ENCODE peak calls at places on chromosomes 4 and X, in four cellular contexts. L, A, H and Q are unnamed samples.

GRCh38 chr4:121146530-121146929 is 17.6 kb downstream of the TNIP3 start:
- DNase-seq in H (no peak), A (no peak), L (no peak), Q (no peak)

GRCh38 chr4:38320349-38320707 is 343.7 kb upstream of the KLF3 start:
- DNase-seq in A (no peak), H (no peak), L (no peak), Q (no peak)

GRCh38 chrX:131306602-131307001 is 17.5 kb upstream of the IGSF1 start:
- DNase-seq in A (no peak), L (no peak), H (no peak), Q (no peak)

GRCh38 chr4:5814421-5814820 is 78.5 kb downstream of the CRMP1 start:
- DNase-seq in L (no peak), H (no peak), A (no peak), Q (no peak)

GRCh38 chr4:253936-254756 is 51.1 kb downstream of the ZNF732 start:
- DNase-seq in L (no peak), H (no peak), A (no peak), Q (no peak)

GRCh38 chr4:147768113-147768512 is 36.2 kb downstream of the ARHGAP10 start:
- DNase-seq in L (peak), A (no peak), H (no peak), Q (peak)

GRCh38 chr4:131370846-131371245 is 1778.2 kb upstream of the PCDH10 start:
- DNase-seq in L (peak), H (no peak), A (no peak), Q (no peak)

GRCh38 chr4:5824227-5824626 is 68.7 kb downstream of the CRMP1 start:
- DNase-seq in H (no peak), L (no peak), A (no peak), Q (no peak)

GRCh38 chr4:154009191-154009590 is 220.3 kb upstream of the SFRP2 start:
- DNase-seq in L (peak), A (no peak), H (no peak), Q (peak)

GRCh38 chr4:1246111-1246881 is 2.6 kb downstream of the CTBP1 start:
- DNase-seq in H (no peak), L (no peak), A (no peak), Q (no peak)

GRCh38 chr4:83599183-83599582 is 63.3 kb downstream of the GPAT3 start:
- DNase-seq in A (no peak), H (no peak), L (peak), Q (no peak)

GRCh38 chr4:1730532-1731135 is 9.3 kb downstream of the TACC3 start:
- DNase-seq in L (no peak), H (no peak), A (no peak), Q (no peak)

GRCh38 chrX:153818571-153819397 is 11.6 kb downstream of the PDZD4 start:
- DNase-seq in L (no peak), A (no peak), H (peak), Q (no peak)

GRCh38 chr4:137394000-137394399 is 138.3 kb downstream of the PCDH18 start:
- DNase-seq in A (no peak), L (no peak), H (no peak), Q (no peak)

GRCh38 chr4:26320159-26320452 is 708 bp upstream of the RBPJ start:
- DNase-seq in A (no peak), L (no peak), H (no peak), Q (no peak)

GRCh38 chr4:173332021-173332487 is 2.1 kb downstream of the HMGB2 start:
- DNase-seq in H (no peak), A (no peak), L (peak), Q (no peak)

GRCh38 chrX:118271770-118272169 is 74.1 kb upstream of the WDR44 start:
- DNase-seq in H (no peak), L (no peak), A (peak), Q (no peak)

GRCh38 chrX:104972737-104973136 is 247.8 kb downstream of the TEX13A start:
- DNase-seq in A (no peak), L (peak), H (no peak), Q (peak)

GRCh38 chr4:1713003-1713397 is 881 bp upstream of the SLBP start:
- DNase-seq in L (no peak), H (no peak), A (no peak), Q (no peak)

GRCh38 chr4:176921256-176921655 is 128.5 kb upstream of the VEGFC start:
- DNase-seq in A (no peak), H (no peak), L (no peak), Q (no peak)

GRCh38 chr4:80471701-80472100 is 136.2 kb downstream of the CFAP299 start:
- DNase-seq in A (no peak), L (peak), H (no peak), Q (no peak)